ENCODE peak calls at places on chromosome 2, in six cellular contexts. V, X, C, A, R and D are unnamed samples.

GRCh38 chr2:147099845-147100244 is 745.0 kb upstream of the ACVR2A start:
- DNase-seq in C (no peak), R (no peak), V (no peak), X (no peak), A (no peak), D (no peak)

GRCh38 chr2:200226652-200227426 is 79.7 kb upstream of the SPATS2L start:
- DNase-seq in X (no peak), V (no peak), R (no peak), C (no peak), A (no peak), D (no peak)

GRCh38 chr2:163735692-163736432 is at the start of gene FIGN:
- DNase-seq in C (peak; percentile 83), V (no peak), R (no peak), A (peak; percentile 93), X (peak; percentile 91), D (peak; percentile 61)

GRCh38 chr2:79619976-79620375 is 107.1 kb downstream of the CTNNA2 start:
- DNase-seq in X (no peak), A (no peak), V (no peak), R (no peak), C (no peak), D (no peak)

GRCh38 chr2:119367472-119368099 is 809 bp downstream of the DBI start:
- DNase-seq in A (peak; percentile 68), V (peak; percentile 23), R (peak; percentile 64), C (peak; percentile 62), X (no peak), D (peak; percentile 80)

GRCh38 chr2:39492095-39492590 is 55.1 kb upstream of the MAP4K3 start:
- DNase-seq in X (peak; percentile 94), R (peak; percentile 80), C (no peak), A (no peak), V (no peak), D (no peak)

GRCh38 chr2:102664439-102665042 is 45.2 kb downstream of the SLC9A2 start:
- DNase-seq in X (no peak), R (no peak), C (peak; percentile 93), V (peak; percentile 15), A (no peak), D (no peak)

GRCh38 chr2:86396304-86396785 is 44.8 kb upstream of the KDM3A start:
- DNase-seq in A (peak; percentile 16), R (peak; percentile 44), C (peak; percentile 40), V (no peak), X (peak; percentile 18), D (no peak)

GRCh38 chr2:189285962-189286648 is 106.5 kb upstream of the COL5A2 start:
- DNase-seq in A (peak; percentile 9), V (no peak), X (peak; percentile 96), R (no peak), C (no peak), D (no peak)

GRCh38 chr2:37471994-37472393 is 127.6 kb downstream of the QPCT start:
- DNase-seq in A (no peak), X (peak; percentile 73), C (no peak), R (no peak), V (no peak), D (no peak)

GRCh38 chr2:85503611-85504433 is 35.1 kb upstream of the MAT2A start:
- DNase-seq in A (no peak), R (no peak), C (no peak), V (no peak), X (peak; percentile 45), D (no peak)

GRCh38 chr2:157662401-157662800 is 33.7 kb upstream of the ACVR1C start:
- DNase-seq in A (no peak), R (no peak), X (no peak), V (no peak), C (no peak), D (no peak)

GRCh38 chr2:7338961-7339360 is 421.7 kb downstream of the RNF144A start:
- DNase-seq in R (no peak), A (no peak), C (no peak), V (no peak), X (no peak), D (no peak)

GRCh38 chr2:109648041-109648527 is 33.9 kb downstream of the SOWAHC start:
- DNase-seq in A (peak; percentile 28), C (no peak), V (no peak), R (no peak), X (no peak), D (no peak)

GRCh38 chr2:11129598-11130449 is 25.4 kb upstream of the SLC66A3 start:
- DNase-seq in C (peak; percentile 76), A (peak; percentile 91), V (peak; percentile 59), R (peak; percentile 86), X (no peak), D (peak; percentile 92)